ENCODE peak calls at places on chromosomes 6 and 20, in five cellular contexts. T is IMR-90, X is prostate gland, J is AG04450, K is GM23338. O is an unnamed sample.

GRCh38 chr6:3456395-3456767 is 469 bp downstream of the SLC22A23 start:
- DNase-seq in T (no peak), X (no peak), J (no peak), K (no peak), O (no peak)

GRCh38 chr20:44714701-44715494 is at the start of gene CCN5:
- DNase-seq in T (peak; percentile 64), X (peak; percentile 80), J (no peak), K (no peak), O (no peak)

GRCh38 chr6:149259753-149260152 is 57.8 kb upstream of the TAB2 start:
- DNase-seq in T (no peak), X (no peak), J (no peak), K (no peak), O (no peak)

GRCh38 chr20:33862709-33863403 is 51.7 kb downstream of the CHMP4B start:
- DNase-seq in T (peak; percentile 78), X (peak; percentile 19), J (peak; percentile 41), K (peak; percentile 83), O (no peak)

GRCh38 chr6:84599991-84600390 is 164.4 kb downstream of the TBX18 start:
- DNase-seq in T (no peak), X (no peak), J (no peak), K (no peak), O (no peak)

GRCh38 chr6:166621114-166621540 is 5.9 kb downstream of the RPS6KA2 start:
- DNase-seq in T (no peak), X (no peak), J (no peak), K (peak; percentile 86), O (no peak)

GRCh38 chr20:9903048-9903651 is 64.3 kb upstream of the PAK5 start:
- DNase-seq in T (no peak), X (no peak), J (no peak), K (peak; percentile 83), O (no peak)

GRCh38 chr6:107853226-107853625 is 29.1 kb upstream of the SCML4 start:
- DNase-seq in T (no peak), X (no peak), J (no peak), K (no peak), O (no peak)

GRCh38 chr6:169230322-169230665 is 23.4 kb downstream of the THBS2 start:
- DNase-seq in T (no peak), X (no peak), J (no peak), K (no peak), O (no peak)

GRCh38 chr20:63520594-63520938 is at the start of gene PPDPF:
- DNase-seq in T (peak; percentile 72), X (peak; percentile 82), J (peak; percentile 34), K (no peak), O (no peak)
- H3K27ac ChIP-seq in T (peak within 1 kb of the TSS; percentile 90), X (peak within 1 kb of the TSS; percentile 100), J (peak within 1 kb of the TSS; percentile 47), K (peak within 1 kb of the TSS; percentile 87), O (peak within 1 kb of the TSS; percentile 89)

DNA sequence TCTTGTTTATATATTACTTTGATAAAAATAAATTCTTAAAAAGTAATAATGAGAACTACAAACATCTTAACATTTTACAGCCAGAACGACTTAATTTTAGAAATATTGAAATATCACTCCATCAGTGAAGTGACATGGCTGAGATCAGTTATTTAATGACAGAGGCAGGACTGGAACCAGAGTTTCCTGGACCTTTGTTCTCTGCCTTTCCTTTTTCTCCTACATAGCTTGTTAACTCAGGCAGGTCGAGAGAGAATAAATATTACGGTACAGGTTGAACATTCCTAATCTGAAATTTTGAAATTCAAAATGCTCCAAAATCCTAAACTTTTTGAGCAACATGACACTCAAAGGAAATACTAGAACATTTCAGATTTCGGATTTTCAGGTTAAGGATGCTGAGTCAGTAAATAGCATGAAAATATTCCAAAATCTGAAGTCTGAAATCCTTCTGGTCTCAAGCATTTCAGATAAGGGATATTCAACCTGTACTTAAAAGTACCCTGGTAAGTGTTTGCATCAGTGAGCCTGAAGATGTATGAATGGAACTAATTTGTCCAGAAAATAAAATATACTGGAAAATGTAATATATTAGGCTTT is 6.5 kb downstream of the TMEM170B start:
- DNase-seq in T (no peak), X (no peak), J (no peak), K (no peak), O (no peak)
- H3K27ac ChIP-seq in T (no peak overlapping the region), X (no peak overlapping the region), J (no peak overlapping the region), K (no peak overlapping the region), O (no peak overlapping the region)

GRCh38 chr6:13810688-13811446 is 3.5 kb downstream of the MCUR1 start:
- DNase-seq in T (no peak), X (no peak), J (no peak), K (no peak), O (no peak)
- H3K27ac ChIP-seq in T (no peak overlapping the region), X (no peak overlapping the region), J (no peak overlapping the region), K (no peak overlapping the region), O (no peak overlapping the region)

GRCh38 chr6:33204165-33204414 is 365 bp upstream of the HSD17B8 start:
- DNase-seq in T (no peak), X (no peak), J (no peak), K (no peak), O (no peak)
- H3K27ac ChIP-seq in T (no peak overlapping the region), X (peak overlapping the region; percentile 58), J (no peak overlapping the region), K (no peak overlapping the region), O (peak overlapping the region; percentile 86)